ENCODE peak calls at places on chromosomes 13 and 19, in seven cellular contexts. One of them, this sample, is unnamed.
A peak's percentile ranks its signal among the peaks of the same experiment; 100 is the strongest.

GRCh38 chr19:11091343-11092153 is 2.3 kb downstream of the LDLR start:
- DNase-seq in GM10248: no peak
- DNase-seq in thoracic aorta: peak; percentile 57
- DNase-seq in uterus: peak; percentile 90
- DNase-seq in epithelial cell of esophagus: peak; percentile 97
- DNase-seq in AG09319: peak; percentile 46
- DNase-seq in breast epithelium: peak; percentile 77
- DNase-seq in this sample: peak; percentile 95

GRCh38 chr13:32897296-32897695 is 118.9 kb upstream of the KL start:
- DNase-seq in GM10248: no peak
- DNase-seq in thoracic aorta: no peak
- DNase-seq in uterus: no peak
- DNase-seq in epithelial cell of esophagus: peak; percentile 86
- DNase-seq in AG09319: no peak
- DNase-seq in breast epithelium: no peak
- DNase-seq in this sample: no peak

GRCh38 chr13:108915095-108915633 is 285.8 kb downstream of the MYO16 start:
- DNase-seq in GM10248: no peak
- DNase-seq in thoracic aorta: no peak
- DNase-seq in uterus: no peak
- DNase-seq in epithelial cell of esophagus: peak; percentile 44
- DNase-seq in AG09319: no peak
- DNase-seq in breast epithelium: no peak
- DNase-seq in this sample: peak; percentile 44

GRCh38 chr13:67642638-67643037 is 412.5 kb upstream of the PCDH9 start:
- DNase-seq in GM10248: no peak
- DNase-seq in thoracic aorta: no peak
- DNase-seq in uterus: no peak
- DNase-seq in epithelial cell of esophagus: no peak
- DNase-seq in AG09319: no peak
- DNase-seq in breast epithelium: no peak
- DNase-seq in this sample: no peak

GRCh38 chr13:98216135-98216565 is 39.1 kb upstream of the RNF113B start:
- DNase-seq in GM10248: no peak
- DNase-seq in thoracic aorta: no peak
- DNase-seq in uterus: peak; percentile 32
- DNase-seq in epithelial cell of esophagus: peak; percentile 60
- DNase-seq in AG09319: no peak
- DNase-seq in breast epithelium: no peak
- DNase-seq in this sample: peak; percentile 91

GRCh38 chr19:9597027-9597426 is 12.7 kb upstream of the ZNF121 start:
- DNase-seq in GM10248: no peak
- DNase-seq in thoracic aorta: no peak
- DNase-seq in uterus: no peak
- DNase-seq in epithelial cell of esophagus: peak; percentile 96
- DNase-seq in AG09319: peak; percentile 32
- DNase-seq in breast epithelium: no peak
- DNase-seq in this sample: peak; percentile 95

GRCh38 chr13:113671066-113672001 is 4.3 kb downstream of the GRK1 start:
- DNase-seq in GM10248: no peak
- DNase-seq in thoracic aorta: no peak
- DNase-seq in uterus: peak; percentile 11
- DNase-seq in epithelial cell of esophagus: no peak
- DNase-seq in AG09319: no peak
- DNase-seq in breast epithelium: peak; percentile 44
- DNase-seq in this sample: no peak

GRCh38 chr13:102799544-102800144 is 725 bp downstream of the BIVM start:
- DNase-seq in GM10248: peak; percentile 37
- DNase-seq in thoracic aorta: no peak
- DNase-seq in uterus: no peak
- DNase-seq in epithelial cell of esophagus: no peak
- DNase-seq in AG09319: no peak
- DNase-seq in breast epithelium: no peak
- DNase-seq in this sample: no peak

GRCh38 chr19:40348961-40349507 is 539 bp downstream of the PLD3 start:
- DNase-seq in GM10248: no peak
- DNase-seq in thoracic aorta: no peak
- DNase-seq in uterus: no peak
- DNase-seq in epithelial cell of esophagus: peak; percentile 43
- DNase-seq in AG09319: peak; percentile 28
- DNase-seq in breast epithelium: no peak
- DNase-seq in this sample: no peak

GRCh38 chr13:98775386-98775785 is 22.9 kb upstream of the SLC15A1 start:
- DNase-seq in GM10248: no peak
- DNase-seq in thoracic aorta: no peak
- DNase-seq in uterus: no peak
- DNase-seq in epithelial cell of esophagus: no peak
- DNase-seq in AG09319: no peak
- DNase-seq in breast epithelium: no peak
- DNase-seq in this sample: no peak

GRCh38 chr19:49939721-49940481 is 10.6 kb upstream of the NUP62 start:
- DNase-seq in GM10248: no peak
- DNase-seq in thoracic aorta: no peak
- DNase-seq in uterus: no peak
- DNase-seq in epithelial cell of esophagus: no peak
- DNase-seq in AG09319: no peak
- DNase-seq in breast epithelium: no peak
- DNase-seq in this sample: no peak

GRCh38 chr19:1164684-1165531 is 9.2 kb downstream of the SBNO2 start:
- DNase-seq in GM10248: no peak
- DNase-seq in thoracic aorta: no peak
- DNase-seq in uterus: no peak
- DNase-seq in epithelial cell of esophagus: no peak
- DNase-seq in AG09319: no peak
- DNase-seq in breast epithelium: no peak
- DNase-seq in this sample: no peak

GRCh38 chr13:92187378-92187989 is 789.1 kb downstream of the GPC5 start:
- DNase-seq in GM10248: peak; percentile 33
- DNase-seq in thoracic aorta: no peak
- DNase-seq in uterus: no peak
- DNase-seq in epithelial cell of esophagus: peak; percentile 45
- DNase-seq in AG09319: no peak
- DNase-seq in breast epithelium: no peak
- DNase-seq in this sample: peak; percentile 3

GRCh38 chr19:18607222-18608101 is 863 bp upstream of the CRLF1 start:
- DNase-seq in GM10248: no peak
- DNase-seq in thoracic aorta: no peak
- DNase-seq in uterus: no peak
- DNase-seq in epithelial cell of esophagus: peak; percentile 33
- DNase-seq in AG09319: no peak
- DNase-seq in breast epithelium: no peak
- DNase-seq in this sample: no peak

GRCh38 chr13:34246511-34246910 is 428.6 kb downstream of the RFC3 start:
- DNase-seq in GM10248: no peak
- DNase-seq in thoracic aorta: no peak
- DNase-seq in uterus: no peak
- DNase-seq in epithelial cell of esophagus: peak; percentile 80
- DNase-seq in AG09319: no peak
- DNase-seq in breast epithelium: no peak
- DNase-seq in this sample: no peak

DNA sequence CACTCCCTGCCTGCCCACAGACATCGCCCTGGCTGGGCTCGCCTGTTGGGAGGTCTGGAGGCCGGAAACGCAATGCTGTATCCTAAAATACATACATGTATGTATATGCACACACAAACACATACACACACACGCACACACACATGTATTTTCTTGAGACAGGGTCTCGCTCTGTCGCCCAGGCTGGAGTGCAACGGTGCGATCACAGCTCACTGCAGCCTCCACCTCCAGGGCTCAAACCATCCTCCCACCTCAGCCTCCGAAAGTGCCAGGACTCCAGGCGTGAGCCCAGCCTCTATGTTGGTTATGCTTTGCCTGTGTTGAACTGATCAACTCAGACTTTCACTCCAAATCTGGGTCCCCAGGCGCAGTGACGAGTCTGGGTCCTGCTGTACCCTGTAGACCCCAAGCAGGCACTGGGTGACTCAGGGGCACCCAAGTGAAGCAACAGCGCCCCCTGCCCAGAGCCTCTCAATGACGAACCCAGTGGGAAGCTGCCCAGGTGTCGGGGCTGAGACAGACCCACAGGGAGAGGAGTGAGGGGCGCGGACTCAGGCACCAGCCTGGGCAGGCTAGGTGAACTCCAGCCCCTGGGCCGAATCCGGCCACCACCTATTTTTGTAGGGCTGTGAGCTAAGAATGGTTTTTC is 27.4 kb upstream of the CACTIN start:
- DNase-seq in GM10248: no peak
- DNase-seq in thoracic aorta: no peak
- DNase-seq in uterus: no peak
- DNase-seq in epithelial cell of esophagus: no peak
- DNase-seq in AG09319: no peak
- DNase-seq in breast epithelium: no peak
- DNase-seq in this sample: no peak
- TF ChIP-seq CTCF in GM10248: no peak
- TF ChIP-seq CTCF in thoracic aorta: no peak
- TF ChIP-seq CTCF in uterus: no peak
- TF ChIP-seq CTCF in epithelial cell of esophagus: no peak
- TF ChIP-seq CTCF in AG09319: no peak
- TF ChIP-seq CTCF in breast epithelium: no peak
- TF ChIP-seq CTCF in this sample: peak; percentile 68

GRCh38 chr19:55253842-55254624 is 4.8 kb downstream of the PPP6R1 start:
- DNase-seq in GM10248: peak; percentile 79
- DNase-seq in thoracic aorta: no peak
- DNase-seq in uterus: no peak
- DNase-seq in epithelial cell of esophagus: no peak
- DNase-seq in AG09319: no peak
- DNase-seq in breast epithelium: no peak
- DNase-seq in this sample: no peak
- TF ChIP-seq CTCF in GM10248: no peak
- TF ChIP-seq CTCF in thoracic aorta: no peak
- TF ChIP-seq CTCF in uterus: no peak
- TF ChIP-seq CTCF in epithelial cell of esophagus: no peak
- TF ChIP-seq CTCF in AG09319: no peak
- TF ChIP-seq CTCF in breast epithelium: no peak
- TF ChIP-seq CTCF in this sample: no peak

DNA sequence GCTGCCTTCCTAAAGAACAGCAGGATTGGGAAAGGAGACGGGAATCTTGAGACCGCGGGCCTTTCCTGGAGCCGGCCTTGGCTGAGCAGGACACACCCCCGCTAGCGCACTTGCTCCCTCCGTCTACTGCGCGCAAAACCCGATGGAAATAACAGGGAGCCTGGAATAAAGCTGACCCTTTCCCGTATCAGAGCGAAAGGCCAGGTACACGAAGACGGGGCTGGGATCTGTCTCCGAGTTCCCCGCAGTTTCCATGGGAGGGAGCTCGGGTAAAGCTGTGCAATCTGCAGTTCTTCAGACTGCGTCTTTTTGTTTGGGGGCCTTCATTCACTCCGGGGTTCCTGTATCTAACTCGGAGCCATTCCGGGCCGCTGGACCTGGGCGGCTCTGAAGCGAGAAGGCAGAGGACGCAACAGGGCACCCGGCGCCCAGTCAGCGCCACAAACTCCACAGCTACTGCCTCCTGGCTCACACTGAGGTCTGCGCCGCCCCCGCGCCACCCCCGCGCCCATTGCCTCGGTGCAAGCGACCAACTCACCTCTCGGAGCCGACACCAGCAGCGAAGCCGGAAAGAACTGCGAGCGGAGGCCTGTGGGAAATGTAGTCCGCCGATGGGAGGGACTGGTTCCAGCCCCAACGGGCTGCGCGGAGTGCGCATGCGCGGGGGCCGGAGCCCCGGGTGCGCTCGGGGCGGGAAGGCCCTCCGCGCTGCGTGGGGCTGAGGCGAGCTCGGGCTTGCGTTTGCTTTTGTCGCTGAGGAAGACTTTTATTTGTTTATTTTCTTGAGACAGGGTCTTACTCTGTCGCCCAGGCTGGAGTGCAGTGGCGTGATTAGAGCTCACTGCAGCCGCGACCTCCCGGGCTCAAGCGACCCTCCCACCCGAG is at the start of gene ZFP14:
- DNase-seq in GM10248: peak; percentile 99
- DNase-seq in thoracic aorta: peak; percentile 82
- DNase-seq in uterus: peak; percentile 91
- DNase-seq in epithelial cell of esophagus: peak; percentile 96
- DNase-seq in AG09319: peak; percentile 75
- DNase-seq in breast epithelium: peak; percentile 89
- DNase-seq in this sample: peak; percentile 86
- TF ChIP-seq CTCF in GM10248: peak; percentile 55
- TF ChIP-seq CTCF in thoracic aorta: peak; percentile 13
- TF ChIP-seq CTCF in uterus: peak; percentile 20
- TF ChIP-seq CTCF in epithelial cell of esophagus: peak; percentile 34
- TF ChIP-seq CTCF in AG09319: peak; percentile 20
- TF ChIP-seq CTCF in breast epithelium: peak; percentile 14
- TF ChIP-seq CTCF in this sample: peak; percentile 38

GRCh38 chr13:85864963-85865530 is 65.8 kb upstream of the SLITRK6 start:
- DNase-seq in GM10248: no peak
- DNase-seq in thoracic aorta: no peak
- DNase-seq in uterus: no peak
- DNase-seq in epithelial cell of esophagus: peak; percentile 49
- DNase-seq in AG09319: no peak
- DNase-seq in breast epithelium: no peak
- DNase-seq in this sample: peak; percentile 11
- TF ChIP-seq CTCF in GM10248: no peak
- TF ChIP-seq CTCF in thoracic aorta: no peak
- TF ChIP-seq CTCF in uterus: no peak
- TF ChIP-seq CTCF in epithelial cell of esophagus: peak; percentile 68
- TF ChIP-seq CTCF in AG09319: peak; percentile 5
- TF ChIP-seq CTCF in breast epithelium: no peak
- TF ChIP-seq CTCF in this sample: peak; percentile 68

GRCh38 chr19:30083701-30084156 is 141.7 kb downstream of the URI1 start:
- DNase-seq in GM10248: no peak
- DNase-seq in thoracic aorta: no peak
- DNase-seq in uterus: no peak
- DNase-seq in epithelial cell of esophagus: no peak
- DNase-seq in AG09319: no peak
- DNase-seq in breast epithelium: no peak
- DNase-seq in this sample: no peak

GRCh38 chr19:30086916-30087315 is 144.9 kb downstream of the URI1 start:
- DNase-seq in GM10248: no peak
- DNase-seq in thoracic aorta: no peak
- DNase-seq in uterus: no peak
- DNase-seq in epithelial cell of esophagus: no peak
- DNase-seq in AG09319: no peak
- DNase-seq in breast epithelium: no peak
- DNase-seq in this sample: no peak

GRCh38 chr19:30086220-30086619 is 144.2 kb downstream of the URI1 start:
- DNase-seq in GM10248: no peak
- DNase-seq in thoracic aorta: no peak
- DNase-seq in uterus: no peak
- DNase-seq in epithelial cell of esophagus: no peak
- DNase-seq in AG09319: no peak
- DNase-seq in breast epithelium: no peak
- DNase-seq in this sample: no peak

GRCh38 chr19:30084390-30084819 is 142.4 kb downstream of the URI1 start:
- DNase-seq in GM10248: no peak
- DNase-seq in thoracic aorta: no peak
- DNase-seq in uterus: no peak
- DNase-seq in epithelial cell of esophagus: no peak
- DNase-seq in AG09319: no peak
- DNase-seq in breast epithelium: no peak
- DNase-seq in this sample: no peak

DNA sequence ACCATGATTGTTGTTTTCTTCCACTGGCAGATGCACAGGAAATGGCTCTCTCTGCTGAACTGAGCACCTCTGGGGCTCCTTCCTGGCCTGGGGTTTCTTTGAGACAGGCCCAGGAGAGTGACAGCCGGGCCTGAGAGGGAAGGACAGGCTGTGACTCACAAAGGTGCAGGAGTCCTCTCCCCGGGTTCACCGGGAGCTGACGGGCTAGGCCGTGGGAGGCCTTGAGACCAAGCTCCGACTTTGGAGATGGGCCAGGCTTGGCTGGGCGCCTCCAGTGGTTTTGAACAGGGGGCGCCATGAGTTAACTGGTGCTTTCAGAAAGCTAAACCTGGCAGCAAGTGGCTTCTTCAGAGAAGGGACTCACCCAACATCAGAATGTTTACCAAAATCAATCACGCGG is 143.4 kb downstream of the URI1 start:
- DNase-seq in GM10248: no peak
- DNase-seq in thoracic aorta: no peak
- DNase-seq in uterus: no peak
- DNase-seq in epithelial cell of esophagus: no peak
- DNase-seq in AG09319: no peak
- DNase-seq in breast epithelium: no peak
- DNase-seq in this sample: no peak
- TF ChIP-seq CTCF in GM10248: no peak
- TF ChIP-seq CTCF in thoracic aorta: no peak
- TF ChIP-seq CTCF in uterus: no peak
- TF ChIP-seq CTCF in epithelial cell of esophagus: no peak
- TF ChIP-seq CTCF in AG09319: no peak
- TF ChIP-seq CTCF in breast epithelium: no peak
- TF ChIP-seq CTCF in this sample: no peak

This sample was measured in HFFc6.